ENCODE peak calls at places on chromosomes 7 and 10, in five cellular contexts. One of them, this sample, is unnamed.

GRCh38 chr10:104260775-104261115 is 6.1 kb downstream of the GSTO1 start:
- DNase-seq in epithelial cell of esophagus: peak; percentile 68
- DNase-seq in germinal center: no peak
- DNase-seq in T-helper 9 cell: no peak
- DNase-seq in M059J: peak; percentile 55
- DNase-seq in this sample: peak; percentile 12

GRCh38 chr7:137957887-137958286 is 44.0 kb downstream of the CREB3L2 start:
- DNase-seq in epithelial cell of esophagus: no peak
- DNase-seq in germinal center: no peak
- DNase-seq in T-helper 9 cell: no peak
- DNase-seq in M059J: peak; percentile 74
- DNase-seq in this sample: no peak

GRCh38 chr7:45073031-45073842 is 15.5 kb downstream of the NACAD start:
- DNase-seq in epithelial cell of esophagus: no peak
- DNase-seq in germinal center: no peak
- DNase-seq in T-helper 9 cell: no peak
- DNase-seq in M059J: peak; percentile 48
- DNase-seq in this sample: no peak

GRCh38 chr10:103766751-103767509 is 88.4 kb downstream of the SH3PXD2A start:
- DNase-seq in epithelial cell of esophagus: no peak
- DNase-seq in germinal center: no peak
- DNase-seq in T-helper 9 cell: no peak
- DNase-seq in M059J: no peak
- DNase-seq in this sample: no peak

GRCh38 chr7:15977663-15978062 is 291.2 kb upstream of the MEOX2 start:
- DNase-seq in epithelial cell of esophagus: peak; percentile 11
- DNase-seq in germinal center: no peak
- DNase-seq in T-helper 9 cell: no peak
- DNase-seq in M059J: peak; percentile 79
- DNase-seq in this sample: no peak

GRCh38 chr10:26696786-26697162 is 727 bp upstream of the PDSS1 start:
- DNase-seq in epithelial cell of esophagus: peak; percentile 89
- DNase-seq in germinal center: no peak
- DNase-seq in T-helper 9 cell: no peak
- DNase-seq in M059J: no peak
- DNase-seq in this sample: no peak

GRCh38 chr7:48004598-48004997 is 24.3 kb downstream of the SUN3 start:
- DNase-seq in epithelial cell of esophagus: no peak
- DNase-seq in germinal center: peak; percentile 43
- DNase-seq in T-helper 9 cell: no peak
- DNase-seq in M059J: no peak
- DNase-seq in this sample: peak; percentile 49

GRCh38 chr7:134356421-134356936 is 39.7 kb upstream of the SLC35B4 start:
- DNase-seq in epithelial cell of esophagus: no peak
- DNase-seq in germinal center: no peak
- DNase-seq in T-helper 9 cell: no peak
- DNase-seq in M059J: no peak
- DNase-seq in this sample: no peak

GRCh38 chr7:916291-916941 is 38.1 kb downstream of the ADAP1 start:
- DNase-seq in epithelial cell of esophagus: no peak
- DNase-seq in germinal center: no peak
- DNase-seq in T-helper 9 cell: no peak
- DNase-seq in M059J: peak; percentile 27
- DNase-seq in this sample: no peak

GRCh38 chr7:156638443-156639077 is 2.0 kb upstream of the RNF32 start:
- DNase-seq in epithelial cell of esophagus: no peak
- DNase-seq in germinal center: no peak
- DNase-seq in T-helper 9 cell: no peak
- DNase-seq in M059J: no peak
- DNase-seq in this sample: no peak

This sample was measured in Karpas-422.